ENCODE peak calls at places on chromosomes 5 and 9, in four cellular contexts. D is GM12878, P is K562, X is A549. B is an unnamed sample.

GRCh38 chr9:113543286-113544000 is 79.9 kb downstream of the RGS3 start:
- DNase-seq in D (no peak), P (no peak), X (no peak), B (no peak)

GRCh38 chr9:123724211-123724831 is 205.6 kb downstream of the DENND1A start:
- DNase-seq in D (no peak), P (no peak), X (peak), B (peak)

GRCh38 chr5:175520321-175520720 is 42.0 kb downstream of the SFXN1 start:
- DNase-seq in D (no peak), P (no peak), X (no peak), B (no peak)

GRCh38 chr5:151150484-151151262 is 6.9 kb downstream of the ANXA6 start:
- DNase-seq in D (peak), P (no peak), X (no peak), B (peak)

GRCh38 chr9:134629586-134630392 is 11.8 kb upstream of the COL5A1 start:
- DNase-seq in D (no peak), P (no peak), X (no peak), B (no peak)

GRCh38 chr9:36276254-36276653 is 18.0 kb upstream of the GNE start:
- DNase-seq in D (no peak), P (no peak), X (no peak), B (no peak)

GRCh38 chr5:32767948-32768427 is 56.9 kb downstream of the NPR3 start:
- DNase-seq in D (no peak), P (no peak), X (peak), B (no peak)

GRCh38 chr5:94618029-94618492 is 343 bp downstream of the KIAA0825 start:
- DNase-seq in D (no peak), P (peak), X (peak), B (peak)

GRCh38 chr9:121075251-121076036 is 689 bp downstream of the CNTRL start:
- DNase-seq in D (no peak), P (no peak), X (no peak), B (no peak)

GRCh38 chr5:162573758-162574157 is 506.2 kb downstream of the GABRG2 start:
- DNase-seq in D (no peak), P (no peak), X (no peak), B (no peak)

GRCh38 chr5:37846786-37847310 is 7.0 kb upstream of the GDNF start:
- DNase-seq in D (no peak), P (no peak), X (no peak), B (no peak)

GRCh38 chr5:124199902-124200301 is 546.5 kb downstream of the ZNF608 start:
- DNase-seq in D (no peak), P (no peak), X (no peak), B (peak)

GRCh38 chr5:177370488-177371119 is 12.9 kb downstream of the RGS14 start:
- DNase-seq in D (no peak), P (peak), X (peak), B (peak)

GRCh38 chr5:176619569-176620332 is 9.8 kb upstream of the GPRIN1 start:
- DNase-seq in D (no peak), P (no peak), X (no peak), B (peak)

GRCh38 chr5:53936481-53937352 is 373.7 kb downstream of the ARL15 start:
- DNase-seq in D (no peak), P (no peak), X (no peak), B (peak)

GRCh38 chr5:127076730-127077129 is 3.4 kb upstream of the C5orf63 start:
- DNase-seq in D (no peak), P (no peak), X (no peak), B (no peak)

GRCh38 chr5:168481330-168481788 is 4.9 kb upstream of the RARS1 start:
- DNase-seq in D (peak), P (no peak), X (no peak), B (no peak)

GRCh38 chr9:8858250-8859161 is 1058.9 kb upstream of the DMAC1 start:
- DNase-seq in D (no peak), P (no peak), X (no peak), B (peak)

GRCh38 chr9:74663456-74663855 is 166.3 kb downstream of the RORB start:
- DNase-seq in D (no peak), P (no peak), X (no peak), B (no peak)

GRCh38 chr9:81849631-81850259 is 78.5 kb upstream of the SPATA31D4 start:
- DNase-seq in D (no peak), P (no peak), X (no peak), B (no peak)

GRCh38 chr5:82106806-82107205 is 135.0 kb downstream of the ATG10 start:
- DNase-seq in D (no peak), P (no peak), X (no peak), B (no peak)

GRCh38 chr5:72908666-72909065 is 47.2 kb upstream of the FCHO2 start:
- DNase-seq in D (no peak), P (no peak), X (no peak), B (no peak)

GRCh38 chr5:131957721-131958483 is 12.4 kb upstream of the MEIKIN start:
- DNase-seq in D (no peak), P (no peak), X (no peak), B (no peak)

GRCh38 chr5:113246371-113246870 is 188.4 kb downstream of the TSSK1B start:
- DNase-seq in D (no peak), P (no peak), X (no peak), B (no peak)
- TF ChIP-seq RCOR1 in D (no peak), P (no peak), X (no peak), B (no peak)

GRCh38 chr9:4662108-4662988 is at the start of gene PLPP6:
- DNase-seq in D (peak), P (peak), X (peak), B (peak)
- TF ChIP-seq REST in D (no peak), P (no peak), X (no peak), B (no peak)

DNA sequence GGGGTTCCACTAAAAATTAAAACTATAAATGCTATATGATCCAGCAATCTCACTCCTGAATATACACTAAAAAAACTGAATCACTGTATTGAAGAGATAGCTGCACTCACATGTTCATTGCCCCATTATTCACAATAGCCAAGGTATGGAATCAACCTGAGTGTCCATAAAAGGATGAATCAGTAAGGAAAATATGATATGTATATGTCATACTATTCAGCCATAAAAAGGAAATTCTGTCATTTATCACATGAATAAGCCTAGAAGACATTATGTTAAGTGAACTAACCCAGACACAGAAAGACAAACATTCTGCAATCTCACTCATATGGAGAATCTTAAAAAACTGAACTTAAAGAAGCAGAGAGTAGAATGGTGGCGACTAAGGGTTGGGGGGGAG is 1376.2 kb upstream of the CDH9 start:
- DNase-seq in D (no peak), P (no peak), X (no peak), B (no peak)
- H3K4me2 ChIP-seq in D (no peak), P (no peak), X (no peak), B (no peak)

DNA sequence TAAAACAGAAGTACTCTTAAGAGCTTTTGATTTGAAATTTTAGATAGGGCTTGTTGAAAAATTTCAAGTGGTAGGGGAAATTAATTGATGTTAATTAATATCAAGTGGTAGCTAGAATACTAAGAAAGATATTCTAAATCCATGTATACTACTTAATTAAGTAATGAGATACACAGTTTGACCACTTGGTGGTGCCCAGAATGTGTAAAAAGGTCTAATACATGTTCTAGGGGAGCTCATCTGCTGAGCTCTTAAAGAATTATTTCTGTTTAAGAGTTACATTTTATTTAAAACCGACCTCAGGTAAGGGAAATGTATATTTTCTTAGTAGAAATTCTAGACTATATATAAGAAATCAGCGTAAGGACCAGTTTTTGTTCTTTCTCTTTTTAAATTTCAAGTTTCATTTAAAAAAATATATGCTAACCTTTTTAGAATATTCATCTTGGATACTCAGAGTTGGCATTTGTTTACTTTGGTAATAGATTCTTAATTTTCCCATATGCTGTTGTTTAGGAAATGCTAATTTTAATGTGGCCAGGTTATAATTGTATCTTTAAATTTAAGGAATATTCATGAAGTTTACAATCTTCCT is 61.5 kb downstream of the LNPEP start:
- DNase-seq in D (no peak), P (peak), X (peak), B (peak)
- TF ChIP-seq RCOR1 in D (no peak), P (no peak), X (no peak), B (no peak)

DNA sequence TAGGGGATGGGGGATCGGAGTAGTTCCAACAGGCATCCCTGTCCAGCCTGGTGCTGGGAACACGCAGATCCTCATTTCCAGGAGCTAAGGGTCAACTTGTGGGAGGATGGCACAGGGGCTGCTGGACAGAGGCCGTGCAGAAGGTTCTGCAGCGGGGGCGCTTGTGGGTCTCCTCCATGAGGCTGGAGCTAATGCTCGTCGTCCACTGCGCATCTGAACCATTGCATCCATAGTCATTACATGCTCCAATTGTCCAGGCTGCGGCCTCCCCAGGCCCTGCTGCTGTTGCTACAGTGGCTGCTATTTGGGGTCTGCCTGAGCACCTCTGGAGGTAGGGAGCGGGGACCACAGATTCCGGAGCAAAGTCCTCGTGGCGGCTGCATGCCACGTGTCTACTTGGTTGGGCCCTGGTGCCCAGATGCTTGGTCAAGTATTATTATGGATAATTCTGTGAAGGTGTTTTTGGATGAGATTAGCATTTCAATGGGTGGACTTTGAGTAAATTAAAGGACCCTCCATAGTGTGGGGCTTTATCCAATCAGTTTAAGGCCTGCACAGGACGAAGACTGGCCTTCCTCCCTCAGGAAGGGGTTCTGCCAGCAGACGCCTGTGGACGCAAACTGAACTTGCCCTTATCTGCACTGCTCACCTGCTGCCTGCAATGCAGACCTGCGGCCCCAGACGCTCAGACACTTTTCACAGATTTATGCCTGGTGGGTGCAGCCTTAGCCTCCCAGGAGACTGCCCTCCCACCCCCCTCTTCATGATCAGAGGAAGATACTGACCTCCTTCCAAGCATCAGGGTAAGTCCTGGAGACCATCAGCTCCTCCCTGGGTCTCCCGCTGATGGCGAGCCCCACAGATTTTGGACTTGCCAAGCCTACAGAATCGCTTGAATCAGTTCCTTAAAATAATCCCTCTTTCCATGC is 127.5 kb upstream of the IRX4 start:
- DNase-seq in D (no peak), P (no peak), X (no peak), B (no peak)
- TF ChIP-seq REST in D (no peak), P (no peak), X (no peak), B (no peak)

GRCh38 chr5:149161026-149161687 is 19.9 kb downstream of the ABLIM3 start:
- DNase-seq in D (no peak), P (no peak), X (no peak), B (no peak)
- H3K4me2 ChIP-seq in D (no peak), P (no peak), X (no peak), B (no peak)

GRCh38 chr9:115364991-115365390 is 247.0 kb upstream of the TNC start:
- DNase-seq in D (no peak), P (no peak), X (no peak), B (no peak)

GRCh38 chr9:115367780-115368179 is 249.8 kb upstream of the TNC start:
- DNase-seq in D (no peak), P (no peak), X (no peak), B (no peak)

GRCh38 chr9:115362101-115362500 is 244.1 kb upstream of the TNC start:
- DNase-seq in D (no peak), P (no peak), X (no peak), B (no peak)

GRCh38 chr9:115369322-115369957 is 251.5 kb upstream of the TNC start:
- DNase-seq in D (no peak), P (no peak), X (peak), B (peak)

GRCh38 chr9:115367321-115367720 is 249.4 kb upstream of the TNC start:
- DNase-seq in D (no peak), P (no peak), X (no peak), B (no peak)
- TF ChIP-seq RCOR1 in D (no peak), P (no peak), X (no peak), B (no peak)

GRCh38 chr5:29169851-29170250 is 2023.6 kb upstream of the CDH6 start:
- DNase-seq in D (no peak), P (no peak), X (no peak), B (no peak)
- TF ChIP-seq REST in D (no peak), P (no peak), X (no peak), B (no peak)

GRCh38 chr5:35004200-35004599 is 43.5 kb downstream of the AGXT2 start:
- DNase-seq in D (no peak), P (no peak), X (no peak), B (no peak)

GRCh38 chr5:34998058-34998789 is 49.5 kb downstream of the AGXT2 start:
- DNase-seq in D (no peak), P (no peak), X (peak), B (no peak)

GRCh38 chr5:35002459-35002858 is 45.3 kb downstream of the AGXT2 start:
- DNase-seq in D (no peak), P (no peak), X (no peak), B (no peak)

GRCh38 chr5:35003018-35003957 is 44.5 kb downstream of the AGXT2 start:
- DNase-seq in D (peak), P (peak), X (peak), B (peak)

GRCh38 chr5:35001842-35002241 is 45.9 kb downstream of the AGXT2 start:
- DNase-seq in D (no peak), P (no peak), X (no peak), B (no peak)
- H3K4me2 ChIP-seq in D (no peak), P (no peak), X (no peak), B (no peak)